ENCODE peak calls at places on chromosomes 16 and 17, in ten cellular contexts. B, F, M, A, Q, V, K, W, C and D are unnamed samples.
A peak's percentile ranks its signal among the peaks of the same experiment; 100 is the strongest.

GRCh38 chr17:42183741-42184711 is 1.2 kb downstream of the HCRT start:
- DNase-seq in B (peak; percentile 44), V (no peak), A (peak; percentile 43), K (peak; percentile 12), M (peak; percentile 94), W (peak; percentile 66), C (peak; percentile 89), Q (peak; percentile 88), F (peak; percentile 77), D (no peak)

GRCh38 chr16:49599281-49599680 is 225.7 kb downstream of the C16orf78 start:
- DNase-seq in F (no peak), Q (no peak), V (no peak), W (no peak), M (no peak), K (no peak), B (no peak), A (no peak), C (no peak), D (no peak)

GRCh38 chr17:58329808-58330543 is 1.4 kb upstream of the TSPOAP1 start:
- DNase-seq in K (no peak), M (no peak), C (no peak), B (no peak), A (no peak), V (no peak), W (peak; percentile 27), Q (no peak), F (no peak), D (peak; percentile 54)

GRCh38 chr17:50905460-50905803 is 39.3 kb upstream of the TOB1 start:
- DNase-seq in B (no peak), F (no peak), M (no peak), K (no peak), C (no peak), W (no peak), V (no peak), Q (no peak), A (no peak), D (no peak)

GRCh38 chr17:59331929-59332889 is 754 bp downstream of the YPEL2 start:
- DNase-seq in F (peak; percentile 36), M (peak; percentile 34), C (peak; percentile 29), A (no peak), W (no peak), Q (no peak), B (peak; percentile 45), K (peak; percentile 9), V (no peak), D (no peak)

GRCh38 chr16:9308300-9309209 is 217.1 kb downstream of the HAPSTR1 start:
- DNase-seq in K (no peak), Q (no peak), M (no peak), B (no peak), V (no peak), C (no peak), A (no peak), W (no peak), F (no peak), D (no peak)

GRCh38 chr17:79803997-79804855 is 7.3 kb upstream of the CBX8 start:
- DNase-seq in W (peak; percentile 63), Q (peak; percentile 47), V (no peak), K (no peak), C (peak; percentile 71), M (peak; percentile 29), F (no peak), B (no peak), A (no peak), D (no peak)

GRCh38 chr17:67421869-67422273 is 44.8 kb downstream of the PITPNC1 start:
- DNase-seq in B (peak; percentile 77), F (peak; percentile 88), C (no peak), M (no peak), Q (no peak), W (peak; percentile 38), A (no peak), K (peak; percentile 100), V (peak; percentile 97), D (peak; percentile 40)

GRCh38 chr17:5097101-5097834 is 14.4 kb downstream of the ZNF232 start:
- DNase-seq in Q (no peak), M (no peak), B (no peak), F (no peak), W (peak; percentile 46), K (no peak), C (peak; percentile 43), A (no peak), V (no peak), D (no peak)

GRCh38 chr17:78322858-78323455 is 36.9 kb downstream of the SOCS3 start:
- DNase-seq in M (no peak), V (no peak), Q (no peak), F (peak; percentile 66), A (no peak), W (no peak), B (no peak), K (no peak), C (no peak), D (no peak)

GRCh38 chr17:46045639-46046038 is 46.6 kb downstream of the STH start:
- DNase-seq in F (peak; percentile 37), Q (no peak), M (no peak), K (peak; percentile 32), B (no peak), V (no peak), A (no peak), W (no peak), C (no peak), D (no peak)

GRCh38 chr17:751269-752001 is 629 bp downstream of the GEMIN4 start:
- DNase-seq in Q (no peak), B (peak; percentile 41), A (peak; percentile 22), V (peak; percentile 20), F (peak; percentile 47), W (peak; percentile 40), C (peak; percentile 71), M (peak; percentile 20), K (peak; percentile 59), D (peak; percentile 8)

GRCh38 chr17:60941028-60941427 is 263.4 kb downstream of the BCAS3 start:
- DNase-seq in M (no peak), C (no peak), W (no peak), Q (no peak), F (peak; percentile 92), A (no peak), K (peak; percentile 65), V (peak; percentile 95), B (peak; percentile 89), D (no peak)

GRCh38 chr16:10297341-10298006 is 88.4 kb upstream of the ATF7IP2 start:
- DNase-seq in A (no peak), W (no peak), B (no peak), F (no peak), Q (peak; percentile 65), C (peak; percentile 83), V (no peak), K (no peak), M (no peak), D (no peak)

GRCh38 chr16:1545044-1545736 is 11.7 kb downstream of the TMEM204 start:
- DNase-seq in K (no peak), F (peak; percentile 18), A (no peak), M (no peak), Q (no peak), B (no peak), V (no peak), W (no peak), C (no peak), D (no peak)

GRCh38 chr17:79304907-79305306 is 230.3 kb downstream of the ENGASE start:
- DNase-seq in B (no peak), F (no peak), K (no peak), M (peak; percentile 42), Q (peak; percentile 9), A (no peak), V (no peak), C (no peak), W (no peak), D (no peak)

GRCh38 chr17:37702605-37703004 is 42.3 kb downstream of the HNF1B start:
- DNase-seq in C (no peak), A (no peak), Q (no peak), F (peak; percentile 38), B (peak; percentile 71), V (no peak), W (no peak), M (no peak), K (peak; percentile 86), D (no peak)

GRCh38 chr16:87406495-87407088 is 14.5 kb downstream of the MAP1LC3B start:
- DNase-seq in C (no peak), V (no peak), M (no peak), F (no peak), A (no peak), Q (no peak), W (no peak), K (no peak), B (no peak), D (no peak)

GRCh38 chr16:88651276-88651988 is 579 bp upstream of the CYBA start:
- DNase-seq in C (peak; percentile 87), F (no peak), Q (peak; percentile 83), A (peak; percentile 20), W (peak; percentile 55), B (no peak), K (no peak), V (peak; percentile 55), M (no peak), D (peak; percentile 60)

GRCh38 chr16:75071621-75072020 is 45.0 kb downstream of the LDHD start:
- DNase-seq in A (no peak), Q (no peak), K (no peak), B (no peak), W (no peak), C (no peak), F (no peak), M (no peak), V (no peak), D (no peak)

GRCh38 chr17:38761612-38762011 is 9.1 kb downstream of the PSMB3 start:
- DNase-seq in B (peak; percentile 24), W (no peak), K (peak; percentile 7), C (no peak), M (peak; percentile 41), A (no peak), F (peak; percentile 43), Q (no peak), V (peak; percentile 32), D (no peak)

GRCh38 chr17:34673516-34673915 is 94.1 kb downstream of the TMEM132E start:
- DNase-seq in A (no peak), K (no peak), M (no peak), F (no peak), C (no peak), W (no peak), Q (no peak), B (no peak), V (no peak), D (no peak)

GRCh38 chr16:11215935-11216556 is 40.0 kb downstream of the SOCS1 start:
- DNase-seq in C (no peak), F (no peak), B (no peak), A (no peak), K (no peak), V (no peak), Q (no peak), M (no peak), W (no peak), D (no peak)

GRCh38 chr17:54891176-54891821 is 9.4 kb upstream of the TOM1L1 start:
- DNase-seq in C (no peak), K (peak; percentile 64), F (peak; percentile 76), M (peak; percentile 47), V (peak; percentile 81), W (no peak), Q (no peak), B (peak; percentile 63), A (no peak), D (no peak)

GRCh38 chr17:66564992-66565465 is 262.6 kb downstream of the PRKCA start:
- DNase-seq in A (no peak), Q (no peak), F (peak; percentile 82), C (no peak), K (no peak), W (no peak), V (no peak), B (peak; percentile 70), M (no peak), D (no peak)

GRCh38 chr16:50635505-50636392 is 45.4 kb downstream of the SNX20 start:
- DNase-seq in V (peak; percentile 25), F (no peak), W (no peak), A (no peak), M (peak; percentile 29), C (no peak), B (no peak), Q (no peak), K (no peak), D (no peak)

GRCh38 chr17:58311429-58311894 is 17.1 kb downstream of the TSPOAP1 start:
- DNase-seq in B (no peak), F (no peak), K (no peak), V (no peak), W (no peak), A (no peak), Q (no peak), C (no peak), M (no peak), D (no peak)

GRCh38 chr17:39653662-39654331 is 11.4 kb upstream of the TCAP start:
- DNase-seq in Q (peak; percentile 80), M (peak; percentile 76), A (peak; percentile 70), F (peak; percentile 48), K (no peak), W (peak; percentile 43), C (peak; percentile 85), B (peak; percentile 54), V (peak; percentile 27), D (peak; percentile 56)